ENCODE peak calls at places on chromosome 9, in four cellular contexts. M, Z, B and K are unnamed samples.

GRCh38 chr9:131447600-131447999 is 53.7 kb downstream of the PRRC2B start:
- DNase-seq in M (no peak), Z (no peak), B (no peak), K (no peak)

GRCh38 chr9:109114670-109115069 is 5.1 kb downstream of the TMEM245 start:
- DNase-seq in M (no peak), Z (no peak), B (no peak), K (peak; percentile 29)

GRCh38 chr9:125494555-125494920 is 212.5 kb downstream of the MAPKAP1 start:
- DNase-seq in M (no peak), Z (no peak), B (no peak), K (peak; percentile 35)

GRCh38 chr9:84297162-84297821 is 43.3 kb downstream of the SLC28A3 start:
- DNase-seq in M (no peak), Z (no peak), B (no peak), K (peak; percentile 62)

GRCh38 chr9:76913467-76913866 is 7.6 kb upstream of the PRUNE2 start:
- DNase-seq in M (no peak), Z (no peak), B (no peak), K (no peak)

GRCh38 chr9:115640887-115641286 is 512.7 kb upstream of the PAPPA start:
- DNase-seq in M (no peak), Z (no peak), B (no peak), K (peak; percentile 84)

GRCh38 chr9:15142903-15143534 is 164.0 kb downstream of the TTC39B start:
- DNase-seq in M (no peak), Z (no peak), B (no peak), K (peak; percentile 64)

GRCh38 chr9:129023036-129023907 is 4.9 kb downstream of the SH3GLB2 start:
- DNase-seq in M (no peak), Z (no peak), B (peak; percentile 91), K (peak; percentile 84)

GRCh38 chr9:18043978-18044377 is 430.0 kb upstream of the ADAMTSL1 start:
- DNase-seq in M (no peak), Z (no peak), B (no peak), K (no peak)

GRCh38 chr9:78973906-78974305 is 597.9 kb upstream of the TLE4 start:
- DNase-seq in M (no peak), Z (no peak), B (no peak), K (peak; percentile 42)

GRCh38 chr9:70563437-70564204 is 149.2 kb upstream of the KLF9 start:
- DNase-seq in M (peak; percentile 28), Z (no peak), B (no peak), K (peak; percentile 91)

GRCh38 chr9:110919609-110920008 is 118.7 kb downstream of the LPAR1 start:
- DNase-seq in M (no peak), Z (no peak), B (no peak), K (peak; percentile 77)

GRCh38 chr9:93255994-93256877 is 72.3 kb downstream of the WNK2 start:
- DNase-seq in M (no peak), Z (peak; percentile 32), B (peak; percentile 15), K (no peak)

GRCh38 chr9:110769667-110770066 is 101.1 kb downstream of the MUSK start:
- DNase-seq in M (no peak), Z (no peak), B (no peak), K (peak; percentile 46)

GRCh38 chr9:5441043-5441442 is 3.3 kb upstream of the PLGRKT start:
- DNase-seq in M (no peak), Z (no peak), B (no peak), K (peak; percentile 55)

GRCh38 chr9:20640331-20641187 is 18.3 kb upstream of the MLLT3 start:
- DNase-seq in M (peak; percentile 84), Z (peak; percentile 63), B (peak; percentile 17), K (peak; percentile 68)

GRCh38 chr9:120474579-120475243 is 105.3 kb downstream of the CDK5RAP2 start:
- DNase-seq in M (no peak), Z (no peak), B (no peak), K (no peak)

GRCh38 chr9:136401173-136401922 is 1.4 kb upstream of the SNAPC4 start:
- DNase-seq in M (no peak), Z (no peak), B (no peak), K (no peak)

GRCh38 chr9:136402067-136402466 is 2.1 kb upstream of the SNAPC4 start:
- DNase-seq in M (no peak), Z (no peak), B (no peak), K (no peak)

GRCh38 chr9:136398286-136398685 is 1.7 kb downstream of the SNAPC4 start:
- DNase-seq in M (no peak), Z (no peak), B (no peak), K (no peak)

GRCh38 chr9:136399176-136400037 is 563 bp downstream of the SNAPC4 start:
- DNase-seq in M (no peak), Z (peak; percentile 62), B (no peak), K (no peak)

DNA sequence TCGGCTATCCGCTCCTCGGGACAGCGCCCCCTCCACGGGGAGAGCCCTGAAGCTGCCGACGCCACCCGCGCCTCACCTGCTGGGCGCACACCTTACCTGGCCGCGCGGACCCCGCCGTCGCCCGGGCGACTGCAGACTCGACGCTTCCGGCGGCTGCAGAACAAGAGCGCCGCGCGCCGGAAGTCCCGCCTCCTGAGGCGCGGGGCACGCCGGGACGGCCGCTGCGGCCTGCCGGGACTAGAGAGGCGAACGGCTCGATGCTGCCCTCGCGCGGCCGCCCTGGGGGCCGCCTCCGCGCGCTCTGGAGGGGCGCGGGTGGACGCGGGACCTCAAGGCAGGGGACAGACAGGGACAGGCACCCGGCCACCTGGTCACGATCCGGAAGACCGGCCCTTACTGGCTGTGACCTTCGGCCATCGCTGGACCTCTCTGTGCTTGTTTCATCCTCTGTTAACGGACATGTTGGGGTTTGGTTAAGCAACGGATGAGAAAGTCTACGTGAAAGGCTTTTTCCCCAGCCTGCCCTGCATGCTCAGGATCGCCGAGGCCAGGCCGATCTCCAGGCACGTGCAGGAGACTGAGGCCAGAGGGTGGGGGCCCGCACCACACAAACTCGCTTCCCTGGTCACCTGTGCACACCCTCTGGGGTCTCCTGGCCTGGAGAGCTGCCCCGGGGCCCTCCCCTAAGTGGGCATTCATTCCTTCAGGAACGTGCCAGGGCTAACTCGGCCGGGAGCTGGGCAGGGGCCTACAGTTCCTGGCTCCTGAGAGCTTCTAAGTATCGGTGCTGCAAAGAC is at the start of gene SNAPC4:
- DNase-seq in M (peak; percentile 85), Z (peak; percentile 92), B (peak; percentile 92), K (peak; percentile 85)
- TF ChIP-seq CTCF in M (peak; percentile 87), Z (peak; percentile 81), B (peak; percentile 83), K (peak; percentile 77)

DNA sequence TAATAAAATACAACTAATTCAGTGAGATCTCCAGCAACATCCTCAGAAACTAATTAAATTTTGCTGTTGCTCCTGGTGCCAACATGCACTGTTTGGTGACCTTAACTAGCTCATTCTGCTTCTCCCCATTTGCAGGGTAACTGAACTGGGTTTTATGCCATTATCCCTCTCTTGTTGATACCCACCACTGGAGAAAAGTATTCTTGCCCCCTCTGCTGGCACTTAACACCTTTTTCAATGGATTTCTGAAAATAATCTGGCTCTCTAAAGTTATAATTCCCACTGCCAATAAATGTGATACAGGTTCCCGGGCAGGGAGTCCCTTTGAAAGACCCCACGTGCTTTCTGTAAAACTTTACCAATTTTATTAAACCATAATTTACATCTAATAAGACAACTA is 394.3 kb downstream of the OSTF1 start:
- DNase-seq in M (no peak), Z (no peak), B (no peak), K (no peak)
- TF ChIP-seq CTCF in M (no peak), Z (no peak), B (no peak), K (no peak)

GRCh38 chr9:4389003-4389402 is 89.1 kb upstream of the GLIS3 start:
- DNase-seq in M (no peak), Z (no peak), B (no peak), K (no peak)

GRCh38 chr9:4382722-4383317 is 83.0 kb upstream of the GLIS3 start:
- DNase-seq in M (no peak), Z (no peak), B (no peak), K (peak; percentile 42)

GRCh38 chr9:4386819-4387218 is 87.0 kb upstream of the GLIS3 start:
- DNase-seq in M (no peak), Z (no peak), B (no peak), K (no peak)

GRCh38 chr9:4381744-4382143 is 81.9 kb upstream of the GLIS3 start:
- DNase-seq in M (no peak), Z (no peak), B (no peak), K (no peak)

DNA sequence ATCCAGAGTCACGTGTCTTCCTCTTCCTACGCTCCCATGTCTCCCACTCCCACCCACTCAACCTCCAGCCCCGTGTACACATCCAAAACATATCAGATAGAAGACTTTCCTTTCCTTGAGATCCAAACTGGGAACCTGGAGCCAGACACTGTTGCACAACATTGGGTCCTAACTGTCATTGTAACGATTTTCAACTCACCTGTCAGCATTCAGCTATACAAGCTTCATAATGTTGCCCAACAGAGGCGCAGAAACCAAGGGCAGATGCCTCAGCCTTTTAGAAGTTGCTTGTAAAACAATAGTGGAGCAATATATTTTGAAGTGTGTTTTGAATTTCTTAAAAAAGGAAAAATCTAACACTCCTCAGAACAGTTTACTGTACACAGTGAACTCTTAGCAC is 84.9 kb upstream of the GLIS3 start:
- DNase-seq in M (no peak), Z (no peak), B (no peak), K (no peak)
- TF ChIP-seq CTCF in M (no peak), Z (no peak), B (no peak), K (no peak)

DNA sequence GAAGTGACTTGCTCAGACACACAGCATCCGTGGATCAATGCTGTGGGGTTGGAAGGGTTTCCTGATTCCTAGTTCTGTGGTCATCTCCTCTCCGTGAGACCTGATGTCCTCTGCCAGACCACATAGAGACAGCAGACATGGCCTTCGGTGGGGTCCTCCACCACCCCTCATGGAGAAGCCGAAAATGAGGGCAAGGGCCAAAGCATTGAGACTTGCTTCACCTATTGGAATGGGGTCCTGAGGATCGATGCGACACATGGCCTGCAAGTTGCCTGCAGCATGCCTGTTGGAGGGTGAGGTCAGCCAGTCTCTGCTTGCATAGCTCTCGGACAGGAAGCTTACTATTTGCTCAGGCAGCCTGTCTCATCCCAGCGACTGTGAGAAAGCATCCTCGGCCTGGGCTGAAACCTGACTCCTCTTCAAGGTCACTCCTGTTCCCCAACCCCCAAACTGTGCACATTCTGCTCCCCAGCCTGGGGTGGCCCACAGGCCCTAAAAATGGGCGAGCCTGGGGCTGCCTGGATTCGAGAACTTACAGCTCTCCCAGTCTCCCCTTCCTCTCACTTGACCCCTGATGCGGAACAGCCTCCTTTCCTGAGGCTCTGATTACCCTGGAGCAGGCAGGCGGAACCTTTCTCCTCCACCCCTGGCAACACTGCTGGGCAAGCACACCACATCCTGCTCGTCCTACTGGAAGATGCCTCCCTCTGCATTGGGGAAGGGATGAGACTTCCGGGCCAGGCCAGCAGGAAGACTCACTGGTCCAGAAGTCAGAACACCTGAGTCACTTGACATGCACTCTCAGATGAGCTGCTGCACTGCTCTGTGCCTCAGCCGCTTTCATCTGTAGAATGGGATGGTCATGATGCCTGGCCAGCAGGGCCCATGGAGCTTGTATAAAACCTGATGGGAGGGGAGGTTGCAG is 186.9 kb downstream of the RGS3 start:
- DNase-seq in M (no peak), Z (no peak), B (no peak), K (peak; percentile 78)
- TF ChIP-seq CTCF in M (no peak), Z (no peak), B (no peak), K (no peak)

GRCh38 chr9:7894231-7894630 is 94.7 kb upstream of the DMAC1 start:
- DNase-seq in M (no peak), Z (no peak), B (no peak), K (no peak)
- TF ChIP-seq CTCF in M (no peak), Z (no peak), B (no peak), K (no peak)

DNA sequence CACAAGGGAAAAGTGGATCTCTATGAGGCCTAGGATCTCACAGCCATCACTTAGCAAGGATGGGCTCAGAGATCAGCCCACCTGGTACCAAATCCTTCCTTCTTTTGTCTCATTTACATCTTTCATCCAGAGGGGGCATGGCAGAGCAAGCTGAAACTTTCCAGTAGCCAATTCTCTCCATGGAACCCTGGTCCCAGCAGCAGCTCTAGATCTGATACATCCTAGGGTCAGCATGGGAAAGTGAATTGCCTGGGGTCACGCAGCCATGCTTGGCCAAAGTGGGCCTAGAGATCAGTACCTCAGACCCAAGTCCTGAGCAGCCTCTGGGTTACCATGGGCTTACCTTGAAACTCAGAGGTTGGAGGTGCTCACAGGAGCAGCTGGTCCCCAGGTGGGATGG is 170.5 kb downstream of the GABBR2 start:
- DNase-seq in M (no peak), Z (no peak), B (no peak), K (no peak)
- TF ChIP-seq CTCF in M (no peak), Z (no peak), B (no peak), K (peak; percentile 0)